ENCODE peak calls at places on chromosome 18, in seven cellular contexts. One of them, this sample, is unnamed.

GRCh38 chr18:14916181-14916580 is 168.2 kb downstream of the ANKRD30B start:
- DNase-seq in epithelial cell of esophagus: no peak
- DNase-seq in cardiac fibroblast: no peak
- DNase-seq in WTC11: no peak
- DNase-seq in A549: no peak
- DNase-seq in lower lobe of right lung: no peak
- DNase-seq in gastrocnemius medialis: no peak
- DNase-seq in this sample: no peak

GRCh38 chr18:7946724-7947377 is 379.7 kb downstream of the PTPRM start:
- DNase-seq in epithelial cell of esophagus: peak; percentile 80
- DNase-seq in cardiac fibroblast: peak; percentile 91
- DNase-seq in WTC11: no peak
- DNase-seq in A549: peak; percentile 79
- DNase-seq in lower lobe of right lung: no peak
- DNase-seq in gastrocnemius medialis: no peak
- DNase-seq in this sample: no peak

GRCh38 chr18:9854801-9855676 is 30.7 kb upstream of the TXNDC2 start:
- DNase-seq in epithelial cell of esophagus: no peak
- DNase-seq in cardiac fibroblast: peak; percentile 51
- DNase-seq in WTC11: no peak
- DNase-seq in A549: no peak
- DNase-seq in lower lobe of right lung: peak; percentile 58
- DNase-seq in gastrocnemius medialis: no peak
- DNase-seq in this sample: no peak

GRCh38 chr18:44909191-44909719 is 228.6 kb downstream of the SETBP1 start:
- DNase-seq in epithelial cell of esophagus: peak; percentile 55
- DNase-seq in cardiac fibroblast: peak; percentile 12
- DNase-seq in WTC11: no peak
- DNase-seq in A549: no peak
- DNase-seq in lower lobe of right lung: no peak
- DNase-seq in gastrocnemius medialis: no peak
- DNase-seq in this sample: peak; percentile 29

GRCh38 chr18:6660334-6660733 is 69.2 kb upstream of the ARHGAP28 start:
- DNase-seq in epithelial cell of esophagus: no peak
- DNase-seq in cardiac fibroblast: no peak
- DNase-seq in WTC11: no peak
- DNase-seq in A549: no peak
- DNase-seq in lower lobe of right lung: no peak
- DNase-seq in gastrocnemius medialis: peak; percentile 54
- DNase-seq in this sample: no peak

GRCh38 chr18:11336241-11336640 is 186.9 kb upstream of the PIEZO2 start:
- DNase-seq in epithelial cell of esophagus: no peak
- DNase-seq in cardiac fibroblast: peak; percentile 21
- DNase-seq in WTC11: no peak
- DNase-seq in A549: no peak
- DNase-seq in lower lobe of right lung: no peak
- DNase-seq in gastrocnemius medialis: peak; percentile 91
- DNase-seq in this sample: no peak

GRCh38 chr18:55968550-55968949 is 380.6 kb upstream of the TCF4 start:
- DNase-seq in epithelial cell of esophagus: peak; percentile 72
- DNase-seq in cardiac fibroblast: no peak
- DNase-seq in WTC11: no peak
- DNase-seq in A549: no peak
- DNase-seq in lower lobe of right lung: no peak
- DNase-seq in gastrocnemius medialis: no peak
- DNase-seq in this sample: no peak

GRCh38 chr18:76130845-76131244 is 364.2 kb downstream of the ZNF516 start:
- DNase-seq in epithelial cell of esophagus: peak; percentile 3
- DNase-seq in cardiac fibroblast: peak; percentile 5
- DNase-seq in WTC11: no peak
- DNase-seq in A549: no peak
- DNase-seq in lower lobe of right lung: no peak
- DNase-seq in gastrocnemius medialis: no peak
- DNase-seq in this sample: no peak

GRCh38 chr18:42268186-42268725 is 313.2 kb downstream of the PIK3C3 start:
- DNase-seq in epithelial cell of esophagus: no peak
- DNase-seq in cardiac fibroblast: no peak
- DNase-seq in WTC11: no peak
- DNase-seq in A549: no peak
- DNase-seq in lower lobe of right lung: no peak
- DNase-seq in gastrocnemius medialis: no peak
- DNase-seq in this sample: no peak

GRCh38 chr18:5415035-5415434 is 119.5 kb upstream of the ZBTB14 start:
- DNase-seq in epithelial cell of esophagus: no peak
- DNase-seq in cardiac fibroblast: no peak
- DNase-seq in WTC11: no peak
- DNase-seq in A549: no peak
- DNase-seq in lower lobe of right lung: no peak
- DNase-seq in gastrocnemius medialis: no peak
- DNase-seq in this sample: no peak

GRCh38 chr18:69215151-69215550 is 185.5 kb upstream of the DOK6 start:
- DNase-seq in epithelial cell of esophagus: no peak
- DNase-seq in cardiac fibroblast: no peak
- DNase-seq in WTC11: no peak
- DNase-seq in A549: no peak
- DNase-seq in lower lobe of right lung: no peak
- DNase-seq in gastrocnemius medialis: no peak
- DNase-seq in this sample: no peak

GRCh38 chr18:37334494-37335125 is 231.0 kb downstream of the CELF4 start:
- DNase-seq in epithelial cell of esophagus: peak; percentile 4
- DNase-seq in cardiac fibroblast: peak; percentile 42
- DNase-seq in WTC11: no peak
- DNase-seq in A549: no peak
- DNase-seq in lower lobe of right lung: no peak
- DNase-seq in gastrocnemius medialis: no peak
- DNase-seq in this sample: no peak

GRCh38 chr18:58205087-58205779 is 161.2 kb downstream of the NEDD4L start:
- DNase-seq in epithelial cell of esophagus: peak; percentile 74
- DNase-seq in cardiac fibroblast: peak; percentile 76
- DNase-seq in WTC11: no peak
- DNase-seq in A549: no peak
- DNase-seq in lower lobe of right lung: no peak
- DNase-seq in gastrocnemius medialis: no peak
- DNase-seq in this sample: no peak

GRCh38 chr18:73007935-73008308 is 140.1 kb upstream of the NETO1 start:
- DNase-seq in epithelial cell of esophagus: no peak
- DNase-seq in cardiac fibroblast: no peak
- DNase-seq in WTC11: no peak
- DNase-seq in A549: no peak
- DNase-seq in lower lobe of right lung: no peak
- DNase-seq in gastrocnemius medialis: no peak
- DNase-seq in this sample: no peak

GRCh38 chr18:10195529-10195928 is 258.9 kb upstream of the APCDD1 start:
- DNase-seq in epithelial cell of esophagus: peak; percentile 62
- DNase-seq in cardiac fibroblast: no peak
- DNase-seq in WTC11: no peak
- DNase-seq in A549: no peak
- DNase-seq in lower lobe of right lung: no peak
- DNase-seq in gastrocnemius medialis: no peak
- DNase-seq in this sample: no peak

GRCh38 chr18:46215902-46216723 is 111.9 kb downstream of the HAUS1 start:
- DNase-seq in epithelial cell of esophagus: peak; percentile 20
- DNase-seq in cardiac fibroblast: no peak
- DNase-seq in WTC11: no peak
- DNase-seq in A549: no peak
- DNase-seq in lower lobe of right lung: no peak
- DNase-seq in gastrocnemius medialis: peak; percentile 28
- DNase-seq in this sample: no peak

GRCh38 chr18:9422816-9423519 is 52.3 kb upstream of the RALBP1 start:
- DNase-seq in epithelial cell of esophagus: peak; percentile 95
- DNase-seq in cardiac fibroblast: no peak
- DNase-seq in WTC11: no peak
- DNase-seq in A549: no peak
- DNase-seq in lower lobe of right lung: no peak
- DNase-seq in gastrocnemius medialis: no peak
- DNase-seq in this sample: no peak

GRCh38 chr18:23422751-23423418 is 30.2 kb upstream of the RIOK3 start:
- DNase-seq in epithelial cell of esophagus: peak; percentile 83
- DNase-seq in cardiac fibroblast: peak; percentile 38
- DNase-seq in WTC11: no peak
- DNase-seq in A549: peak; percentile 56
- DNase-seq in lower lobe of right lung: peak; percentile 86
- DNase-seq in gastrocnemius medialis: peak; percentile 75
- DNase-seq in this sample: peak; percentile 73

GRCh38 chr18:72941001-72941400 is 73.2 kb upstream of the NETO1 start:
- DNase-seq in epithelial cell of esophagus: peak; percentile 71
- DNase-seq in cardiac fibroblast: no peak
- DNase-seq in WTC11: no peak
- DNase-seq in A549: no peak
- DNase-seq in lower lobe of right lung: no peak
- DNase-seq in gastrocnemius medialis: no peak
- DNase-seq in this sample: no peak

GRCh38 chr18:58819051-58819450 is 45.6 kb upstream of the ZNF532 start:
- DNase-seq in epithelial cell of esophagus: no peak
- DNase-seq in cardiac fibroblast: no peak
- DNase-seq in WTC11: no peak
- DNase-seq in A549: no peak
- DNase-seq in lower lobe of right lung: no peak
- DNase-seq in gastrocnemius medialis: no peak
- DNase-seq in this sample: peak; percentile 46

GRCh38 chr18:8049147-8049546 is 482.0 kb downstream of the PTPRM start:
- DNase-seq in epithelial cell of esophagus: peak; percentile 14
- DNase-seq in cardiac fibroblast: no peak
- DNase-seq in WTC11: no peak
- DNase-seq in A549: no peak
- DNase-seq in lower lobe of right lung: no peak
- DNase-seq in gastrocnemius medialis: no peak
- DNase-seq in this sample: no peak

GRCh38 chr18:44823782-44824181 is 143.1 kb downstream of the SETBP1 start:
- DNase-seq in epithelial cell of esophagus: peak; percentile 92
- DNase-seq in cardiac fibroblast: peak; percentile 20
- DNase-seq in WTC11: no peak
- DNase-seq in A549: no peak
- DNase-seq in lower lobe of right lung: no peak
- DNase-seq in gastrocnemius medialis: peak; percentile 38
- DNase-seq in this sample: no peak

GRCh38 chr18:77711096-77711495 is 461.4 kb downstream of the GALR1 start:
- DNase-seq in epithelial cell of esophagus: no peak
- DNase-seq in cardiac fibroblast: no peak
- DNase-seq in WTC11: no peak
- DNase-seq in A549: no peak
- DNase-seq in lower lobe of right lung: no peak
- DNase-seq in gastrocnemius medialis: no peak
- DNase-seq in this sample: no peak
- TF ChIP-seq CTCF in epithelial cell of esophagus: no peak
- TF ChIP-seq CTCF in cardiac fibroblast: peak; percentile 12
- TF ChIP-seq CTCF in WTC11: no peak
- TF ChIP-seq CTCF in A549: peak; percentile 13
- TF ChIP-seq CTCF in lower lobe of right lung: no peak
- TF ChIP-seq CTCF in gastrocnemius medialis: no peak
- TF ChIP-seq CTCF in this sample: no peak

GRCh38 chr18:21243041-21243431 is 1.0 kb downstream of the GREB1L start:
- DNase-seq in epithelial cell of esophagus: peak; percentile 20
- DNase-seq in cardiac fibroblast: no peak
- DNase-seq in WTC11: peak; percentile 24
- DNase-seq in A549: peak; percentile 11
- DNase-seq in lower lobe of right lung: no peak
- DNase-seq in gastrocnemius medialis: no peak
- DNase-seq in this sample: no peak

GRCh38 chr18:21241224-21242131 is 554 bp upstream of the GREB1L start:
- DNase-seq in epithelial cell of esophagus: no peak
- DNase-seq in cardiac fibroblast: no peak
- DNase-seq in WTC11: peak; percentile 52
- DNase-seq in A549: no peak
- DNase-seq in lower lobe of right lung: no peak
- DNase-seq in gastrocnemius medialis: peak; percentile 42
- DNase-seq in this sample: no peak

DNA sequence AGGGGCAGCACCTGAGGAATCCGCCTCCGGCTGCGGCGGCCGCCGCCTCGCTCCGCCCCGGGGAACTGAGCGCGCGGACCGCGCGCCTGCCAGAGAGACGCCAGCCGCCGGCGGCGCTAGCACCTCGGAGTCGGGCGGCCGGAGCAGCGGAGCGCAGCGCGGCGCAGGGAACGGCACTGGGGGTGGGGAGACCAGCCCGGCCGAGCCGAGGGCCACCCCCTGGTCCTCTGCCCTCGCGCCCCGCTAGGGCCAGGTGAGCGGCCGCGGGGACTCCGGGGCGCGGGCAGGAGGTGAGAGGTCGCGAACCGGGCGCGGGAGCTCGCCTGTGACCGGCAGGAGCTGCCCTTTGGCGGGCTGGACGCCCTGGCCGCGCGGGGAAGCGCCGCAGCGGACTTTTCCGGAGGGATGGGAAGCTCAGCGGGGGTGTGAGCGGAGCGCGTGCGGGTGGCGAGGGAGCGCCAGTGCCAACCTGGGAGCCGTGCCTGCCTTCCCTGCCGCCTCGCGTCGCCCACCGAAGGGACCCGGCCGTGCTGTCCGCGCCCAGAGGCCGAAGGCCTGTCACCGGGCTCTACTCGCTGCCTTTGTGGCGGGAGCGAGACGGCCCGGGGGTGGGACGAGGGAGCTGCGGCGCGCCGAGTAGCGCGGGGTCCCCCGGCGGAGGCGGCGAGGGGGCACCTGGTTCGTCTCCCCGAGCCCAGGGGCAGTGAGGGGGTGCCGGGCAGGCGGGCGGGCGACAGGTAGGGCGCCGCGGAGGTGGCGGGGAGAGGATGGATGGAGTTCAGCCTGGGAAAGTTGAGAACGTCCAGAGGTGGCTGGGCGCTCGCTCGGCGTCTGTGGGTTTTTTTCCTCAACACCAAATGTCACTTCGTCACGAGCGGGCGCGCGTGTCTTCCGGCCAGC is at the start of gene GREB1L:
- DNase-seq in epithelial cell of esophagus: peak; percentile 76
- DNase-seq in cardiac fibroblast: peak; percentile 58
- DNase-seq in WTC11: peak; percentile 77
- DNase-seq in A549: peak; percentile 55
- DNase-seq in lower lobe of right lung: peak; percentile 51
- DNase-seq in gastrocnemius medialis: peak; percentile 45
- DNase-seq in this sample: peak; percentile 55
- TF ChIP-seq CTCF in epithelial cell of esophagus: peak; percentile 15
- TF ChIP-seq CTCF in cardiac fibroblast: peak; percentile 3
- TF ChIP-seq CTCF in WTC11: no peak
- TF ChIP-seq CTCF in A549: peak; percentile 41
- TF ChIP-seq CTCF in lower lobe of right lung: peak; percentile 20
- TF ChIP-seq CTCF in gastrocnemius medialis: no peak
- TF ChIP-seq CTCF in this sample: no peak

GRCh38 chr18:79394438-79395307 is 1.1 kb upstream of the NFATC1 start:
- DNase-seq in epithelial cell of esophagus: peak; percentile 33
- DNase-seq in cardiac fibroblast: peak; percentile 58
- DNase-seq in WTC11: peak; percentile 53
- DNase-seq in A549: peak; percentile 44
- DNase-seq in lower lobe of right lung: no peak
- DNase-seq in gastrocnemius medialis: no peak
- DNase-seq in this sample: peak; percentile 67
- TF ChIP-seq CTCF in epithelial cell of esophagus: no peak
- TF ChIP-seq CTCF in cardiac fibroblast: no peak
- TF ChIP-seq CTCF in WTC11: no peak
- TF ChIP-seq CTCF in A549: no peak
- TF ChIP-seq CTCF in lower lobe of right lung: no peak
- TF ChIP-seq CTCF in gastrocnemius medialis: peak; percentile 16
- TF ChIP-seq CTCF in this sample: no peak

GRCh38 chr18:389658-390357 is 110.7 kb downstream of the COLEC12 start:
- DNase-seq in epithelial cell of esophagus: no peak
- DNase-seq in cardiac fibroblast: peak; percentile 49
- DNase-seq in WTC11: peak; percentile 20
- DNase-seq in A549: no peak
- DNase-seq in lower lobe of right lung: no peak
- DNase-seq in gastrocnemius medialis: no peak
- DNase-seq in this sample: no peak
- TF ChIP-seq CTCF in epithelial cell of esophagus: no peak
- TF ChIP-seq CTCF in cardiac fibroblast: no peak
- TF ChIP-seq CTCF in WTC11: no peak
- TF ChIP-seq CTCF in A549: no peak
- TF ChIP-seq CTCF in lower lobe of right lung: no peak
- TF ChIP-seq CTCF in gastrocnemius medialis: no peak
- TF ChIP-seq CTCF in this sample: no peak

GRCh38 chr18:21115519-21116411 is 4.2 kb upstream of the ROCK1 start:
- DNase-seq in epithelial cell of esophagus: no peak
- DNase-seq in cardiac fibroblast: peak; percentile 39
- DNase-seq in WTC11: peak; percentile 23
- DNase-seq in A549: no peak
- DNase-seq in lower lobe of right lung: no peak
- DNase-seq in gastrocnemius medialis: no peak
- DNase-seq in this sample: no peak
- TF ChIP-seq CTCF in epithelial cell of esophagus: no peak
- TF ChIP-seq CTCF in cardiac fibroblast: no peak
- TF ChIP-seq CTCF in WTC11: no peak
- TF ChIP-seq CTCF in A549: no peak
- TF ChIP-seq CTCF in lower lobe of right lung: no peak
- TF ChIP-seq CTCF in gastrocnemius medialis: no peak
- TF ChIP-seq CTCF in this sample: no peak

This sample was measured in GM10248.